ENCODE peak calls at places on chromosomes 12 and 14, in seven cellular contexts. C is CD8-positive, alpha-beta T cell; V is BE2C; Q is neural progenitor cell; E is A549; W is effector memory CD4-positive, alpha-beta T cell; O is Peyer's patch. T is an unnamed sample.

GRCh38 chr12:116955382-116956021 is 44.8 kb downstream of the FBXW8 start:
- DNase-seq in V (no peak), Q (no peak), O (no peak), C (no peak), W (no peak), E (peak; percentile 68), T (peak; percentile 39)

GRCh38 chr14:40447032-40447431 is 1014.8 kb upstream of the FBXO33 start:
- DNase-seq in Q (peak; percentile 1), W (no peak), C (no peak), V (no peak), E (no peak), O (no peak), T (no peak)

GRCh38 chr12:53205747-53206146 is 1.3 kb downstream of the ITGB7 start:
- DNase-seq in E (no peak), O (peak; percentile 53), W (peak; percentile 37), V (no peak), C (no peak), Q (no peak), T (no peak)

GRCh38 chr14:37864861-37865718 is 269.7 kb downstream of the TTC6 start:
- DNase-seq in C (no peak), E (peak; percentile 54), O (no peak), W (no peak), Q (no peak), V (no peak), T (no peak)

GRCh38 chr14:90499908-90500664 is 103.3 kb downstream of the CALM1 start:
- DNase-seq in O (no peak), W (no peak), E (no peak), Q (no peak), C (no peak), V (no peak), T (no peak)

GRCh38 chr12:115051378-115051777 is 367.4 kb upstream of the TBX3 start:
- DNase-seq in E (no peak), W (no peak), O (no peak), C (no peak), V (no peak), Q (no peak), T (no peak)

GRCh38 chr14:74140374-74140850 is 55.7 kb downstream of the LIN52 start:
- DNase-seq in V (peak; percentile 80), C (no peak), W (no peak), E (no peak), Q (peak; percentile 49), O (peak; percentile 83), T (peak; percentile 59)

GRCh38 chr12:1318327-1319031 is 275.9 kb downstream of the FBXL14 start:
- DNase-seq in E (no peak), V (no peak), C (no peak), W (no peak), O (no peak), Q (peak; percentile 55), T (peak; percentile 20)

GRCh38 chr12:124626841-124627502 is 59.6 kb upstream of the NCOR2 start:
- DNase-seq in E (no peak), W (no peak), V (no peak), Q (no peak), C (no peak), O (no peak), T (peak; percentile 56)

GRCh38 chr12:119578112-119578511 is 15.5 kb upstream of the TMEM233 start:
- DNase-seq in O (no peak), Q (no peak), W (no peak), V (no peak), C (no peak), E (no peak), T (no peak)

GRCh38 chr14:90483551-90483950 is 86.7 kb downstream of the CALM1 start:
- DNase-seq in E (no peak), V (no peak), C (no peak), Q (no peak), O (no peak), W (no peak), T (peak; percentile 46)

GRCh38 chr12:122062832-122063690 is 15.5 kb upstream of the MLXIP start:
- DNase-seq in C (no peak), W (no peak), O (peak; percentile 75), Q (no peak), V (peak; percentile 43), E (peak; percentile 81), T (peak; percentile 81)

GRCh38 chr14:26204954-26205479 is 392.8 kb downstream of the NOVA1 start:
- DNase-seq in O (peak; percentile 48), C (no peak), E (no peak), Q (peak; percentile 80), V (peak; percentile 5), W (no peak), T (peak; percentile 20)

GRCh38 chr12:112121780-112122565 is 3.4 kb upstream of the TRAFD1 start:
- DNase-seq in O (no peak), E (peak; percentile 79), V (no peak), C (no peak), Q (no peak), W (no peak), T (peak; percentile 52)

GRCh38 chr12:131869871-131870418 is 24.5 kb upstream of the ULK1 start:
- DNase-seq in V (no peak), C (no peak), W (no peak), O (no peak), E (peak; percentile 87), Q (no peak), T (no peak)

GRCh38 chr12:128814411-128815261 is 9.1 kb downstream of the SLC15A4 start:
- DNase-seq in O (no peak), W (no peak), V (no peak), Q (no peak), E (no peak), C (no peak), T (no peak)

GRCh38 chr12:128818065-128819022 is 5.4 kb downstream of the SLC15A4 start:
- DNase-seq in Q (no peak), C (no peak), V (no peak), W (no peak), O (no peak), E (peak; percentile 26), T (no peak)

GRCh38 chr12:128815779-128816642 is 7.7 kb downstream of the SLC15A4 start:
- DNase-seq in V (no peak), C (no peak), O (no peak), W (no peak), Q (no peak), E (no peak), T (no peak)

GRCh38 chr12:128817115-128818015 is 6.4 kb downstream of the SLC15A4 start:
- DNase-seq in V (no peak), W (no peak), O (no peak), C (no peak), Q (no peak), E (no peak), T (no peak)

DNA sequence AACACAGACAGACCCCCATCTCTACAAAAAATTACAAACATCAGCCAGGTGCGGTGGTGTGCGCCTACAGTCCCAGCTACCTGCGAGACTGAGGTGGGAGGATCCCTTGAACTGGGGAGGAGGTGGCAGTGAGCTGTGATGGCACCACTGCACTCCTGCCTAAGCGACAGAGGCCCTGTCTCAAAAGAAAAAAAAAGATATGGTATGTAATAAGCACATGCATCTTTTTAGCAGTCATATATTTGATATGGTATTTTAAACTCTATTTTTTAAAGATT is 7.2 kb downstream of the SLC15A4 start:
- DNase-seq in V (no peak), O (no peak), C (no peak), E (no peak), Q (no peak), W (no peak), T (no peak)
- H3K4me1 ChIP-seq in V (no peaks in the 10 kb centered on the region), O (no peaks in the 10 kb centered on the region), C (peaks cover 43% of the 10 kb centered on the region), E (peaks cover 9% of the 10 kb centered on the region), Q (peaks cover 33% of the 10 kb centered on the region), W (no peaks in the 10 kb centered on the region), T (peaks cover 6% of the 10 kb centered on the region)

GRCh38 chr12:28209782-28210181 is 19.5 kb downstream of the CCDC91 start:
- DNase-seq in O (no peak), W (no peak), Q (peak; percentile 39), C (no peak), V (no peak), E (peak; percentile 51), T (no peak)
- H3K9me3 ChIP-seq in O (no peaks in the 10 kb centered on the region), W (no peaks in the 10 kb centered on the region), Q (peaks cover 29% of the 10 kb centered on the region), C (no peaks in the 10 kb centered on the region), V (no peaks in the 10 kb centered on the region), E (peaks cover 21% of the 10 kb centered on the region), T (no peaks in the 10 kb centered on the region)

GRCh38 chr12:57893460-57894353 is 47.2 kb upstream of the CTDSP2 start:
- DNase-seq in E (no peak), W (no peak), Q (peak; percentile 47), C (no peak), V (peak; percentile 78), O (peak; percentile 79), T (peak; percentile 87)
- H3K4me3 ChIP-seq in E (no peak overlapping the region), W (no peak overlapping the region), Q (no peak overlapping the region), C (no peak overlapping the region), V (no peak overlapping the region), O (no peak overlapping the region), T (no peak overlapping the region)

GRCh38 chr14:24136684-24137528 is 912 bp downstream of the PSME1 start:
- DNase-seq in Q (no peak), V (no peak), C (no peak), O (no peak), E (no peak), W (no peak), T (peak; percentile 49)
- H3K4me1 ChIP-seq in Q (peaks cover 13% of the 10 kb centered on the region), V (no peaks in the 10 kb centered on the region), C (peaks cover 53% of the 10 kb centered on the region), O (no peaks in the 10 kb centered on the region), E (peaks cover 32% of the 10 kb centered on the region), W (peaks cover 50% of the 10 kb centered on the region), T (peaks cover 19% of the 10 kb centered on the region)